ENCODE peak calls at places on chromosomes 16 and 17, in five cellular contexts. One of them, this sample, is unnamed.

GRCh38 chr17:73591278-73592078 is 52.8 kb downstream of the SDK2 start:
- DNase-seq in Daoy: no peak
- DNase-seq in NCI-H2107: peak
- DNase-seq in stimulated activated CD8-positive, alpha-beta memory T cell treated with anti-CD3 and anti-CD28 coated beads, Interleukin-4, amount 100 ng/mL, for 1 hour: no peak
- DNase-seq in stimulated activated naive B cell treated with anti-CD40 and anti-IgM and Interleukin-4, amounts not matched to agents 10 μg/mL and 1 μg/mL and 100 μg/mL, for 72 hours: peak
- DNase-seq in this sample: peak

GRCh38 chr17:7836596-7837374 is 2.8 kb downstream of the KDM6B start:
- DNase-seq in stimulated activated CD8-positive, alpha-beta memory T cell treated with anti-CD3 and anti-CD28 coated beads, Interleukin-4, amount 100 ng/mL, for 1 hour: no peak
- DNase-seq in Daoy: peak
- DNase-seq in stimulated activated naive B cell treated with anti-CD40 and anti-IgM and Interleukin-4, amounts not matched to agents 10 μg/mL and 1 μg/mL and 100 μg/mL, for 72 hours: peak
- DNase-seq in NCI-H2107: peak
- DNase-seq in this sample: peak

GRCh38 chr16:72021043-72021442 is 12.5 kb downstream of the DHODH start:
- DNase-seq in NCI-H2107: no peak
- DNase-seq in stimulated activated naive B cell treated with anti-CD40 and anti-IgM and Interleukin-4, amounts not matched to agents 10 μg/mL and 1 μg/mL and 100 μg/mL, for 72 hours: no peak
- DNase-seq in Daoy: no peak
- DNase-seq in stimulated activated CD8-positive, alpha-beta memory T cell treated with anti-CD3 and anti-CD28 coated beads, Interleukin-4, amount 100 ng/mL, for 1 hour: no peak
- DNase-seq in this sample: no peak

GRCh38 chr17:5211458-5211857 is 19.8 kb upstream of the ZNF594 start:
- DNase-seq in stimulated activated naive B cell treated with anti-CD40 and anti-IgM and Interleukin-4, amounts not matched to agents 10 μg/mL and 1 μg/mL and 100 μg/mL, for 72 hours: no peak
- DNase-seq in NCI-H2107: no peak
- DNase-seq in Daoy: no peak
- DNase-seq in stimulated activated CD8-positive, alpha-beta memory T cell treated with anti-CD3 and anti-CD28 coated beads, Interleukin-4, amount 100 ng/mL, for 1 hour: no peak
- DNase-seq in this sample: peak

GRCh38 chr16:11009027-11009755 is 64.8 kb downstream of the CLEC16A start:
- DNase-seq in NCI-H2107: no peak
- DNase-seq in Daoy: no peak
- DNase-seq in stimulated activated CD8-positive, alpha-beta memory T cell treated with anti-CD3 and anti-CD28 coated beads, Interleukin-4, amount 100 ng/mL, for 1 hour: no peak
- DNase-seq in stimulated activated naive B cell treated with anti-CD40 and anti-IgM and Interleukin-4, amounts not matched to agents 10 μg/mL and 1 μg/mL and 100 μg/mL, for 72 hours: no peak
- DNase-seq in this sample: no peak

GRCh38 chr16:30340621-30341020 is 14.5 kb downstream of the CD2BP2 start:
- DNase-seq in stimulated activated CD8-positive, alpha-beta memory T cell treated with anti-CD3 and anti-CD28 coated beads, Interleukin-4, amount 100 ng/mL, for 1 hour: no peak
- DNase-seq in Daoy: no peak
- DNase-seq in NCI-H2107: no peak
- DNase-seq in stimulated activated naive B cell treated with anti-CD40 and anti-IgM and Interleukin-4, amounts not matched to agents 10 μg/mL and 1 μg/mL and 100 μg/mL, for 72 hours: no peak
- DNase-seq in this sample: no peak

GRCh38 chr16:8355714-8356113 is 234.6 kb downstream of the TMEM114 start:
- DNase-seq in Daoy: no peak
- DNase-seq in NCI-H2107: no peak
- DNase-seq in stimulated activated naive B cell treated with anti-CD40 and anti-IgM and Interleukin-4, amounts not matched to agents 10 μg/mL and 1 μg/mL and 100 μg/mL, for 72 hours: no peak
- DNase-seq in stimulated activated CD8-positive, alpha-beta memory T cell treated with anti-CD3 and anti-CD28 coated beads, Interleukin-4, amount 100 ng/mL, for 1 hour: no peak
- DNase-seq in this sample: no peak

GRCh38 chr17:81398855-81399451 is 3.7 kb downstream of the BAHCC1 start:
- DNase-seq in stimulated activated naive B cell treated with anti-CD40 and anti-IgM and Interleukin-4, amounts not matched to agents 10 μg/mL and 1 μg/mL and 100 μg/mL, for 72 hours: no peak
- DNase-seq in Daoy: peak
- DNase-seq in stimulated activated CD8-positive, alpha-beta memory T cell treated with anti-CD3 and anti-CD28 coated beads, Interleukin-4, amount 100 ng/mL, for 1 hour: no peak
- DNase-seq in NCI-H2107: no peak
- DNase-seq in this sample: no peak

GRCh38 chr16:17470871-17471744 is at the start of gene XYLT1:
- DNase-seq in stimulated activated CD8-positive, alpha-beta memory T cell treated with anti-CD3 and anti-CD28 coated beads, Interleukin-4, amount 100 ng/mL, for 1 hour: no peak
- DNase-seq in Daoy: peak
- DNase-seq in stimulated activated naive B cell treated with anti-CD40 and anti-IgM and Interleukin-4, amounts not matched to agents 10 μg/mL and 1 μg/mL and 100 μg/mL, for 72 hours: no peak
- DNase-seq in NCI-H2107: no peak
- DNase-seq in this sample: peak

GRCh38 chr17:64327201-64327930 is 63.3 kb downstream of the PECAM1 start:
- DNase-seq in Daoy: no peak
- DNase-seq in stimulated activated naive B cell treated with anti-CD40 and anti-IgM and Interleukin-4, amounts not matched to agents 10 μg/mL and 1 μg/mL and 100 μg/mL, for 72 hours: no peak
- DNase-seq in stimulated activated CD8-positive, alpha-beta memory T cell treated with anti-CD3 and anti-CD28 coated beads, Interleukin-4, amount 100 ng/mL, for 1 hour: no peak
- DNase-seq in NCI-H2107: no peak
- DNase-seq in this sample: no peak

GRCh38 chr16:2520784-2521577 is 810 bp downstream of the AMDHD2 start:
- DNase-seq in NCI-H2107: no peak
- DNase-seq in stimulated activated naive B cell treated with anti-CD40 and anti-IgM and Interleukin-4, amounts not matched to agents 10 μg/mL and 1 μg/mL and 100 μg/mL, for 72 hours: peak
- DNase-seq in Daoy: no peak
- DNase-seq in stimulated activated CD8-positive, alpha-beta memory T cell treated with anti-CD3 and anti-CD28 coated beads, Interleukin-4, amount 100 ng/mL, for 1 hour: no peak
- DNase-seq in this sample: peak

This sample was measured in germinal center.